ENCODE peak calls at places on chromosomes 6 and 20, in five cellular contexts. One of them, this sample, is unnamed.

GRCh38 chr6:168181316-168181715 is 102.3 kb upstream of the FRMD1 start:
- DNase-seq in HCT116: no peak
- DNase-seq in NCI-H146: no peak
- DNase-seq in NCI-H226: no peak
- DNase-seq in ELR: no peak
- DNase-seq in this sample: no peak

GRCh38 chr6:136506124-136506799 is 44.0 kb downstream of the MAP7 start:
- DNase-seq in HCT116: no peak
- DNase-seq in NCI-H146: no peak
- DNase-seq in NCI-H226: no peak
- DNase-seq in ELR: no peak
- DNase-seq in this sample: no peak

GRCh38 chr6:17032595-17033591 is 69.0 kb upstream of the STMND1 start:
- DNase-seq in HCT116: no peak
- DNase-seq in NCI-H146: no peak
- DNase-seq in NCI-H226: peak
- DNase-seq in ELR: peak
- DNase-seq in this sample: peak

GRCh38 chr20:5621305-5621704 is 128.9 kb upstream of the SHLD1 start:
- DNase-seq in HCT116: no peak
- DNase-seq in NCI-H146: peak
- DNase-seq in NCI-H226: no peak
- DNase-seq in ELR: no peak
- DNase-seq in this sample: peak

GRCh38 chr6:165680975-165681374 is 17.9 kb upstream of the PDE10A start:
- DNase-seq in HCT116: no peak
- DNase-seq in NCI-H146: no peak
- DNase-seq in NCI-H226: no peak
- DNase-seq in ELR: no peak
- DNase-seq in this sample: no peak

GRCh38 chr6:27161946-27162603 is 85.4 kb upstream of the PRSS16 start:
- DNase-seq in HCT116: peak
- DNase-seq in NCI-H146: peak
- DNase-seq in NCI-H226: peak
- DNase-seq in ELR: peak
- DNase-seq in this sample: peak

GRCh38 chr20:32450484-32451061 is 92.4 kb downstream of the ASXL1 start:
- DNase-seq in HCT116: no peak
- DNase-seq in NCI-H146: no peak
- DNase-seq in NCI-H226: no peak
- DNase-seq in ELR: no peak
- DNase-seq in this sample: no peak

GRCh38 chr20:57124800-57125399 is 141.5 kb downstream of the BMP7 start:
- DNase-seq in HCT116: no peak
- DNase-seq in NCI-H146: no peak
- DNase-seq in NCI-H226: no peak
- DNase-seq in ELR: no peak
- DNase-seq in this sample: no peak

GRCh38 chr6:165726915-165727314 is 63.9 kb upstream of the PDE10A start:
- DNase-seq in HCT116: no peak
- DNase-seq in NCI-H146: no peak
- DNase-seq in NCI-H226: no peak
- DNase-seq in ELR: no peak
- DNase-seq in this sample: no peak

GRCh38 chr6:112027942-112028674 is 25.8 kb upstream of the CCN6 start:
- DNase-seq in HCT116: no peak
- DNase-seq in NCI-H146: no peak
- DNase-seq in NCI-H226: no peak
- DNase-seq in ELR: no peak
- DNase-seq in this sample: no peak

This sample was measured in NCI-H1105 treated with DMSO at 0.1 percent for 48 hours.